ENCODE peak calls at places on chromosomes 13 and 19, in four cellular contexts. K is uterus, F is adrenal gland, X is heart left ventricle. N is an unnamed sample.

GRCh38 chr19:33208904-33209843 is 15.0 kb downstream of the LRP3 start:
- DNase-seq in K (no peak), X (peak), F (no peak), N (peak)

GRCh38 chr19:1400281-1401137 is 833 bp downstream of the GAMT start:
- DNase-seq in K (no peak), X (peak), F (peak), N (peak)

GRCh38 chr19:35306473-35307246 is 14.7 kb downstream of the MAG start:
- DNase-seq in F (no peak), X (peak), K (no peak), N (no peak)

GRCh38 chr19:6226012-6226411 is 53.8 kb downstream of the MLLT1 start:
- DNase-seq in X (no peak), K (no peak), F (no peak), N (no peak)

GRCh38 chr19:44576843-44577565 is 36.4 kb upstream of the IGSF23 start:
- DNase-seq in K (no peak), F (no peak), X (no peak), N (peak)

GRCh38 chr13:96925869-96926628 is 68.2 kb downstream of the OXGR1 start:
- DNase-seq in F (no peak), K (no peak), X (no peak), N (no peak)

GRCh38 chr19:32392142-32392541 is 13.4 kb upstream of the DPY19L3 start:
- DNase-seq in F (no peak), X (no peak), K (no peak), N (no peak)

GRCh38 chr19:42455621-42456081 is 12.9 kb upstream of the CXCL17 start:
- DNase-seq in F (no peak), X (no peak), K (no peak), N (no peak)

GRCh38 chr19:45920458-45920857 is 5.9 kb upstream of the NANOS2 start:
- DNase-seq in F (no peak), X (no peak), K (no peak), N (no peak)

GRCh38 chr19:35742121-35742724 is at the start of gene IGFLR1:
- DNase-seq in K (no peak), X (no peak), F (peak), N (no peak)

GRCh38 chr19:7257148-7258041 is 36.8 kb downstream of the INSR start:
- DNase-seq in X (no peak), F (peak), K (peak), N (peak)

DNA sequence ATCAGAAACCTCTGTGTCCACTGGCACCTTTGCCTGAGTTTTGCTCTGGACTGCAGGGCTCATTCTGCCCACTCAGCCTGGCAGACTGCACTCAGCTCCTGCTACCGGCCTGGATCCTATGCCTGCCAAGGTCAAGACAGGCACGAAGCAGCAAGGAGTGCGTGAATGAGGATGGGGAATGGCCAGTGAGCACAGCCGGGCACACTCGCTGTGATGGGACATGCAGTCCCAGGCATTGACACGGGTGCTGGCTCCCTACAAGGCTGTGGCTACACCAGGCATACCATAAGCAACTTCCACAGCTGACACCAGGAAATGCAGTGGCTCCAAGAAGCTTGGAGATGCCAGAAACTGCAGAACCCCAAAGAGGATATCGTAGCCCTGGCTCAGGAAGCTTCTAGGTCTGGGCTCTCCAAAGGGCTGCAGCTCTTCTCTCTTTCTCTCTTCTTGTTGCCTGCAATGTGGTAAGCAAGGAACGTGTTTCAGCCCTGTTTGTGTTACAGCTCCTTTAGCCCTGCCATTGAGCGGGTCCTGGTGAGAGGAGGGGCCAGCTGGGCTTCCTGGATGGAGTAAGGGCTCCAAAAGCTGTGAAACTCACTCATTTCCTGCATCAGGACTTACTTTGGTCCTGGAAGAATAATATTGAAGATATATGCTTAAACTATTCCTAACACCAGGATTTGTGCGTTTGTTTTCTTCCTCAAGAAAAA is 832.6 kb upstream of the SLITRK5 start:
- DNase-seq in X (no peak), K (no peak), F (no peak), N (no peak)
- H3K27ac ChIP-seq in X (no peak), K (no peak), F (no peak), N (no peak)

DNA sequence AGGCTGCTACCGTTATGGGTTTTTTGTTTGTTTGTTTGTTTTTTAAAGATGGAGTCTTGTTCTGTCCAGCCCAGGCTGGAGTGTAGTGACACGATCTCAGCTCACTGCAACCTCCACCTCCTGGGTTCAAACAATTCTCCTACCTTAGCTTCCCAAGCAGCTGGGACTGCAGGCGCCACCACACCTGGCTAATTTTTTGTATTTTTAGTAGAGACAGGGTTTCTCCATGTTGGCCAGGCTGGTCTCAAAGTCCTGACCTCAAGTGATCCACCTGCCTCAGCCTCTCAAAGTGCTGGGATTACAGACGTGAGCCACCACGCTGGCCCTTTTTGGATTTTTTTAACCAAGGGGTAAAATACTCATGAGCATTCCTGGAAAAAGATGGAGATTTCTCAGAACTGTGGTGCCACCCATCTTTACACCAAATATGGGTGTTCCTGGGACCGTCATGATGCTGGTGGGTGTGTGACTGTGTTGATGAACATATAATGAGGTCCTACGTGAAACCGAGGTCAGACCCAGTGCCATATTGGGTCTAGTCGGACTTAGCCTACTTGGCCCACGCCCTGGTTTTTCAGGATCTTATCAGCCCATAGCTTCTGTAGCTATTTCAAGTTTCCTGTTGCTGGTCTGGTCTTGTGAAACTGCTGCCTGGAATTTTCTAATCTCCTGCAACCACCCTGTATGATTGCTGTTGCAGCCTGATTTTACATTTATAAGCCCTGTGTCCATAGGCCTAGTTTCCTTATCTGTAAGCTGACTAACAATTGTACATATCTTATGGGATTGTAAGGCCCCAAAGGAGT is 6.2 kb downstream of the PPP1R15A start:
- DNase-seq in F (peak), K (no peak), X (no peak), N (peak)
- TF ChIP-seq POLR2A in F (peak), K (no peak), X (no peak), N (no peak)

GRCh38 chr19:4504297-4504701 is 14.0 kb downstream of the PLIN4 start:
- DNase-seq in F (no peak), X (no peak), K (no peak), N (peak)
- H3K27ac ChIP-seq in F (no peak), X (no peak), K (no peak), N (no peak)

GRCh38 chr19:38734176-38734425 is 10.2 kb downstream of the CAPN12 start:
- DNase-seq in K (peak), X (no peak), F (no peak), N (no peak)

GRCh38 chr19:38736036-38736412 is 8.2 kb downstream of the CAPN12 start:
- DNase-seq in K (peak), X (no peak), F (peak), N (peak)

GRCh38 chr19:38735257-38735686 is 9.0 kb downstream of the CAPN12 start:
- DNase-seq in F (no peak), X (no peak), K (peak), N (no peak)

GRCh38 chr19:38733493-38734175 is 10.6 kb downstream of the CAPN12 start:
- DNase-seq in X (no peak), F (no peak), K (peak), N (no peak)

GRCh38 chr19:38734426-38735256 is 9.6 kb downstream of the CAPN12 start:
- DNase-seq in X (no peak), F (no peak), K (peak), N (no peak)
- TF ChIP-seq POLR2A in X (no peak), F (no peak), K (no peak), N (no peak)

GRCh38 chr13:110560606-110561334 is 752 bp downstream of the RAB20 start:
- DNase-seq in X (no peak), F (peak), K (peak), N (peak)
- H3K27ac ChIP-seq in X (peak), F (peak), K (peak), N (peak)

GRCh38 chr19:40407714-40408600 is 5.2 kb downstream of the PRX start:
- DNase-seq in K (no peak), X (no peak), F (no peak), N (no peak)

GRCh38 chr19:40398417-40399056 is 8.6 kb upstream of the HIPK4 start:
- DNase-seq in X (no peak), K (peak), F (no peak), N (peak)

GRCh38 chr19:40397568-40397906 is 7.6 kb upstream of the HIPK4 start:
- DNase-seq in X (no peak), K (no peak), F (no peak), N (no peak)

GRCh38 chr19:40400521-40400920 is 10.5 kb upstream of the HIPK4 start:
- DNase-seq in K (no peak), X (no peak), F (peak), N (peak)

GRCh38 chr19:40403262-40403984 is 9.8 kb downstream of the PRX start:
- DNase-seq in F (peak), K (peak), X (peak), N (peak)
- TF ChIP-seq POLR2A in F (peak), K (no peak), X (no peak), N (no peak)

GRCh38 chr13:113448545-113448884 is 4.8 kb downstream of the ADPRHL1 start:
- DNase-seq in X (no peak), K (no peak), F (no peak), N (peak)
- H3K27ac ChIP-seq in X (peak), K (no peak), F (no peak), N (peak)

GRCh38 chr19:10691883-10692282 is 9.4 kb upstream of the QTRT1 start:
- DNase-seq in X (no peak), K (no peak), F (no peak), N (no peak)

GRCh38 chr19:10694706-10695105 is 6.5 kb upstream of the QTRT1 start:
- DNase-seq in X (no peak), F (no peak), K (no peak), N (no peak)

GRCh38 chr19:10690351-10690781 is 10.9 kb upstream of the QTRT1 start:
- DNase-seq in K (no peak), X (no peak), F (peak), N (peak)

GRCh38 chr19:10691178-10691881 is 9.9 kb upstream of the QTRT1 start:
- DNase-seq in K (no peak), X (no peak), F (no peak), N (no peak)

GRCh38 chr19:10692673-10693264 is 8.5 kb upstream of the QTRT1 start:
- DNase-seq in K (no peak), F (no peak), X (no peak), N (no peak)
- TF ChIP-seq POLR2A in K (no peak), F (no peak), X (no peak), N (no peak)

N was measured in testis.